ENCODE peak calls at places on chromosome 17, in four cellular contexts. One of them, this sample, is unnamed.

GRCh38 chr17:68356520-68356919 is 65.2 kb downstream of the ARSG start:
- DNase-seq in mucosa of descending colon: no peak
- DNase-seq in natural killer cell: peak
- DNase-seq in kidney: no peak
- DNase-seq in this sample: no peak

GRCh38 chr17:41959030-41959335 is 7.6 kb upstream of the CNP start:
- DNase-seq in mucosa of descending colon: no peak
- DNase-seq in natural killer cell: no peak
- DNase-seq in kidney: no peak
- DNase-seq in this sample: no peak

GRCh38 chr17:17351901-17352781 is 49.0 kb downstream of the NT5M start:
- DNase-seq in mucosa of descending colon: no peak
- DNase-seq in natural killer cell: no peak
- DNase-seq in kidney: no peak
- DNase-seq in this sample: peak

GRCh38 chr17:83053021-83053778 is 26.2 kb upstream of the METRNL start:
- DNase-seq in mucosa of descending colon: peak
- DNase-seq in natural killer cell: peak
- DNase-seq in kidney: peak
- DNase-seq in this sample: no peak

GRCh38 chr17:34578656-34579016 is 746 bp upstream of the TMEM132E start:
- DNase-seq in mucosa of descending colon: no peak
- DNase-seq in natural killer cell: no peak
- DNase-seq in kidney: no peak
- DNase-seq in this sample: no peak

GRCh38 chr17:6086603-6087400 is 16.6 kb downstream of the WSCD1 start:
- DNase-seq in mucosa of descending colon: no peak
- DNase-seq in natural killer cell: no peak
- DNase-seq in kidney: peak
- DNase-seq in this sample: no peak

GRCh38 chr17:60527701-60528100 is 1.7 kb upstream of the APPBP2 start:
- DNase-seq in mucosa of descending colon: no peak
- DNase-seq in natural killer cell: no peak
- DNase-seq in kidney: no peak
- DNase-seq in this sample: no peak

GRCh38 chr17:79991924-79992656 is 43.6 kb downstream of the TBC1D16 start:
- DNase-seq in mucosa of descending colon: peak
- DNase-seq in natural killer cell: no peak
- DNase-seq in kidney: no peak
- DNase-seq in this sample: no peak

GRCh38 chr17:20735796-20736195 is 156.3 kb downstream of the CDRT15L2 start:
- DNase-seq in mucosa of descending colon: no peak
- DNase-seq in natural killer cell: no peak
- DNase-seq in kidney: no peak
- DNase-seq in this sample: no peak

GRCh38 chr17:49076575-49077384 is 55.8 kb upstream of the B4GALNT2 start:
- DNase-seq in mucosa of descending colon: no peak
- DNase-seq in natural killer cell: no peak
- DNase-seq in kidney: no peak
- DNase-seq in this sample: no peak

GRCh38 chr17:82056729-82057621 is 5.3 kb downstream of the GPS1 start:
- DNase-seq in mucosa of descending colon: no peak
- DNase-seq in natural killer cell: no peak
- DNase-seq in kidney: peak
- DNase-seq in this sample: no peak

GRCh38 chr17:78862073-78863023 is 21.7 kb upstream of the USP36 start:
- DNase-seq in mucosa of descending colon: peak
- DNase-seq in natural killer cell: no peak
- DNase-seq in kidney: peak
- DNase-seq in this sample: no peak

GRCh38 chr17:48177816-48178215 is 70.2 kb downstream of the SNX11 start:
- DNase-seq in mucosa of descending colon: no peak
- DNase-seq in natural killer cell: no peak
- DNase-seq in kidney: no peak
- DNase-seq in this sample: no peak

GRCh38 chr17:43877031-43877430 is 30.1 kb downstream of the CD300LG start:
- DNase-seq in mucosa of descending colon: no peak
- DNase-seq in natural killer cell: no peak
- DNase-seq in kidney: peak
- DNase-seq in this sample: no peak

GRCh38 chr17:21125862-21126261 is 902 bp upstream of the DHRS7B start:
- DNase-seq in mucosa of descending colon: no peak
- DNase-seq in natural killer cell: no peak
- DNase-seq in kidney: no peak
- DNase-seq in this sample: no peak

GRCh38 chr17:44767493-44767892 is 8.7 kb downstream of the ADAM11 start:
- DNase-seq in mucosa of descending colon: no peak
- DNase-seq in natural killer cell: no peak
- DNase-seq in kidney: no peak
- DNase-seq in this sample: no peak

GRCh38 chr17:9644910-9645751 is at the start of gene USP43:
- DNase-seq in mucosa of descending colon: peak
- DNase-seq in natural killer cell: peak
- DNase-seq in kidney: peak
- DNase-seq in this sample: no peak

GRCh38 chr17:42797067-42798007 is 1.2 kb downstream of the COA3 start:
- DNase-seq in mucosa of descending colon: no peak
- DNase-seq in natural killer cell: no peak
- DNase-seq in kidney: no peak
- DNase-seq in this sample: no peak

GRCh38 chr17:80418589-80418988 is 3.6 kb downstream of the ENDOV start:
- DNase-seq in mucosa of descending colon: no peak
- DNase-seq in natural killer cell: no peak
- DNase-seq in kidney: no peak
- DNase-seq in this sample: no peak

GRCh38 chr17:79031996-79032875 is 8.3 kb downstream of the C1QTNF1 start:
- DNase-seq in mucosa of descending colon: no peak
- DNase-seq in natural killer cell: no peak
- DNase-seq in kidney: no peak
- DNase-seq in this sample: no peak

GRCh38 chr17:40062347-40063033 is at the start of gene THRA:
- DNase-seq in mucosa of descending colon: peak
- DNase-seq in natural killer cell: peak
- DNase-seq in kidney: peak
- DNase-seq in this sample: no peak

GRCh38 chr17:60089097-60089844 is 10.6 kb upstream of the HEATR6 start:
- DNase-seq in mucosa of descending colon: no peak
- DNase-seq in natural killer cell: no peak
- DNase-seq in kidney: no peak
- DNase-seq in this sample: no peak

GRCh38 chr17:83012873-83013778 is 66.3 kb upstream of the METRNL start:
- DNase-seq in mucosa of descending colon: no peak
- DNase-seq in natural killer cell: no peak
- DNase-seq in kidney: no peak
- DNase-seq in this sample: peak

GRCh38 chr17:14604920-14605599 is 304.2 kb downstream of the HS3ST3B1 start:
- DNase-seq in mucosa of descending colon: no peak
- DNase-seq in natural killer cell: no peak
- DNase-seq in kidney: no peak
- DNase-seq in this sample: no peak

GRCh38 chr17:42920922-42921321 is 20.3 kb downstream of the G6PC1 start:
- DNase-seq in mucosa of descending colon: no peak
- DNase-seq in natural killer cell: no peak
- DNase-seq in kidney: no peak
- DNase-seq in this sample: no peak

GRCh38 chr17:82915697-82916027 is 75.8 kb upstream of the ZNF750 start:
- DNase-seq in mucosa of descending colon: no peak
- DNase-seq in natural killer cell: no peak
- DNase-seq in kidney: peak
- DNase-seq in this sample: no peak

GRCh38 chr17:81206657-81207056 is 16.1 kb downstream of the CEP131 start:
- DNase-seq in mucosa of descending colon: no peak
- DNase-seq in natural killer cell: no peak
- DNase-seq in kidney: no peak
- DNase-seq in this sample: no peak

GRCh38 chr17:56431736-56432135 is 161.8 kb upstream of the NOG start:
- DNase-seq in mucosa of descending colon: no peak
- DNase-seq in natural killer cell: no peak
- DNase-seq in kidney: no peak
- DNase-seq in this sample: no peak

DNA sequence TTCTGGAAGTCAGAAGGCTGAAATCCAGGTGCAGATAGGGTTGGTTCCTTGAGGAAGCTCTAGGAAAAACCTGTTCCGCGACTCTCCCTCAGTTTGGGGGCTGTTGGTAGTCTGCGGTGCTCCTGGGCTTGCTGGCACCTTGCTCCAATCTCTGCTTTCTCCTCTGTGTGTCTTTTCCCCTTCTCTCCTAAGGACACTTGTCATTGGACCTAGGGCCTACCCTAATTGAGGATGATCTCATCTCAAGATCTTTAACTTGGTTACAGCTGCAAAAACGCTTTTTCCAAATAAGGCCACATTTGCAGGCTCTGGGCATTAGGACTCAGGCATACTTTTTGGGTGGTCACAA is 12.9 kb upstream of the CACNG4 start:
- DNase-seq in mucosa of descending colon: no peak
- DNase-seq in natural killer cell: no peak
- DNase-seq in kidney: no peak
- DNase-seq in this sample: no peak
- TF ChIP-seq CTCF in mucosa of descending colon: no peak
- TF ChIP-seq CTCF in natural killer cell: no peak
- TF ChIP-seq CTCF in kidney: no peak
- TF ChIP-seq CTCF in this sample: no peak

DNA sequence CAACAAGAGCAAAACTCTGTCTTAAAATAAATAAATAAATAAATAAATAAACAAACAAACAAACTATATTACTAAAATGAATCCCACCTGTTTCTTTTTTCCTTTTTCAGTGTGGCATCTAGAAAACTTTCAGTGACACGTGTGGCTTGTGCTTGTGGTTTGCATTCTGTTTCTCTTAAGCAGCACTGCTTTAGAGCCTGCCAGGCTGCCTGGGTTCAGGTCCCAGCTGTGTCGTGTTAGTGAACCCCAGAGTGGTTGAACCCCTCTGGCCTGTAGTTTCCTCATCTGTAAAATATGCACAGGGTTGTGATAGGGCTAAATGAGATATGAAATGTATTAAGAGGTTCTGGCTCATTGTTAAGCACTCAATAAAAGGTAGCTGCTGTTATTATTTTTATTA is 12.1 kb upstream of the EPN3 start:
- DNase-seq in mucosa of descending colon: no peak
- DNase-seq in natural killer cell: no peak
- DNase-seq in kidney: no peak
- DNase-seq in this sample: no peak
- TF ChIP-seq CTCF in mucosa of descending colon: no peak
- TF ChIP-seq CTCF in natural killer cell: no peak
- TF ChIP-seq CTCF in kidney: no peak
- TF ChIP-seq CTCF in this sample: no peak

GRCh38 chr17:29294580-29294900 is 592 bp upstream of the NUFIP2 start:
- DNase-seq in mucosa of descending colon: no peak
- DNase-seq in natural killer cell: no peak
- DNase-seq in kidney: no peak
- DNase-seq in this sample: no peak
- TF ChIP-seq CTCF in mucosa of descending colon: no peak
- TF ChIP-seq CTCF in natural killer cell: no peak
- TF ChIP-seq CTCF in kidney: no peak
- TF ChIP-seq CTCF in this sample: no peak

GRCh38 chr17:7833795-7834553 is at the start of gene KDM6B:
- DNase-seq in mucosa of descending colon: peak
- DNase-seq in natural killer cell: peak
- DNase-seq in kidney: peak
- DNase-seq in this sample: peak
- TF ChIP-seq CTCF in mucosa of descending colon: no peak
- TF ChIP-seq CTCF in natural killer cell: no peak
- TF ChIP-seq CTCF in kidney: peak
- TF ChIP-seq CTCF in this sample: no peak

GRCh38 chr17:58303981-58304734 is 23.4 kb upstream of the MPO start:
- DNase-seq in mucosa of descending colon: peak
- DNase-seq in natural killer cell: peak
- DNase-seq in kidney: peak
- DNase-seq in this sample: peak
- TF ChIP-seq CTCF in mucosa of descending colon: peak
- TF ChIP-seq CTCF in natural killer cell: peak
- TF ChIP-seq CTCF in kidney: peak
- TF ChIP-seq CTCF in this sample: peak

GRCh38 chr17:63927464-63928171 is 4.5 kb downstream of the CD79B start:
- DNase-seq in mucosa of descending colon: peak
- DNase-seq in natural killer cell: no peak
- DNase-seq in kidney: peak
- DNase-seq in this sample: peak
- TF ChIP-seq CTCF in mucosa of descending colon: no peak
- TF ChIP-seq CTCF in natural killer cell: no peak
- TF ChIP-seq CTCF in kidney: no peak
- TF ChIP-seq CTCF in this sample: no peak

DNA sequence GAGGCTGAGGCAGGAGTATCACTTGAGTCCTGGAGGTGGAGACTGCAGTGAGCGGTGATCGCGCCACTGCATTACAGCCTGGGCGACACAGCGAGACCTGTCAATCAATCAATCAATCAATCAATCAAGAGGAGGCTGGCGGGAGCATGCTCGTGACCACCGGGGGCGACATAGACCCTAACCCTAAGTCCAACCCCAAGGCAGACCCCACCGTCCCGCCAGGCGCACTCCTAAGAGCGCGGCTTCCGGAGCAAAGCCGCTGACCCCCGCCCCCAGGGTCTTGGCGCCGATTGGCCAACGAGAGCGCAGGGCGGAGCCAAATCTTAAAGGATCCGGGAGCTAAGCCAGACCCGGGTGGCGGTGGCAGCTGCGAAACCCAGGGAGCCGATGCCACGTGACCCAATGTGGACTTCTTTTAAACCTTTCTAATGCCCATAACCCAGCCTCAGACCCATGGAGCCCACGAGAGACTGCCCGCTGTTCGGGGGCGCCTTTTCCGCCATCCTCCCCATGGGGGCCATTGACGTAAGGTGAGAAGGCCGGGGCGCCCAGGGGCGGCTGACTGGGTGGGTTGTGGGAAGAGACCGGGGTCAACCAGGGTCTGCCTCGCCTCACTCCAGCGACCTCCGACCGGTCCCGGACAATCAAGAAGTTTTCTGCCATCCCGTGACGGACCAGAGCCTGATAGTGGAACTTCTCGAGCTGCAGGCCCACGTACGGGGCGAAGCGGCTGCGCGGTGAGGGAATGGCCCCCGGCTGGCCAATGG is at the start of gene RANGRF:
- DNase-seq in mucosa of descending colon: peak
- DNase-seq in natural killer cell: peak
- DNase-seq in kidney: peak
- DNase-seq in this sample: peak
- TF ChIP-seq CTCF in mucosa of descending colon: no peak
- TF ChIP-seq CTCF in natural killer cell: no peak
- TF ChIP-seq CTCF in kidney: no peak
- TF ChIP-seq CTCF in this sample: no peak

This sample was measured in D721Med.